ENCODE peak calls at places on chromosomes 11 and 22, in four cellular contexts. M is psoas muscle, V is adrenal gland, R is suprapubic skin. B is an unnamed sample.

GRCh38 chr11:5336331-5336730 is 7.0 kb downstream of the OR51B5 start:
- DNase-seq in V (no peak), R (no peak), M (no peak), B (no peak)

GRCh38 chr11:76233936-76234703 is 27.8 kb upstream of the WNT11 start:
- DNase-seq in R (peak; percentile 86), V (peak; percentile 54), M (peak; percentile 82), B (peak; percentile 52)

GRCh38 chr11:82814379-82814778 is 80.7 kb upstream of the FAM181B start:
- DNase-seq in R (no peak), V (no peak), M (no peak), B (no peak)

GRCh38 chr11:126797801-126798200 is 202.8 kb downstream of the KIRREL3 start:
- DNase-seq in V (no peak), R (no peak), M (no peak), B (no peak)

GRCh38 chr11:127804775-127805446 is 782.4 kb downstream of the ETS1 start:
- DNase-seq in R (no peak), M (no peak), V (no peak), B (no peak)

GRCh38 chr11:17770917-17771316 is 36.3 kb downstream of the KCNC1 start:
- DNase-seq in M (no peak), V (no peak), R (no peak), B (no peak)

GRCh38 chr11:61378713-61379313 is 13.6 kb upstream of the TMEM216 start:
- DNase-seq in R (no peak), V (peak; percentile 73), M (no peak), B (no peak)

GRCh38 chr22:30607939-30608338 is 965 bp downstream of the TCN2 start:
- DNase-seq in R (no peak), M (peak; percentile 41), V (no peak), B (no peak)

GRCh38 chr22:39182478-39183030 is 30.1 kb upstream of the CBX7 start:
- DNase-seq in M (no peak), R (no peak), V (no peak), B (no peak)

GRCh38 chr22:49393526-49393925 is 434.1 kb downstream of the BRD1 start:
- DNase-seq in R (peak; percentile 11), M (no peak), V (no peak), B (no peak)

GRCh38 chr11:69674267-69674885 is 777 bp downstream of the LTO1 start:
- DNase-seq in V (peak; percentile 73), M (peak; percentile 64), R (no peak), B (no peak)

GRCh38 chr11:70531281-70532065 is 133.1 kb downstream of the CTTN start:
- DNase-seq in V (no peak), M (peak; percentile 37), R (no peak), B (peak; percentile 46)

GRCh38 chr11:130611791-130612251 is 163.4 kb downstream of the ADAMTS15 start:
- DNase-seq in R (no peak), V (no peak), M (no peak), B (no peak)

GRCh38 chr11:73240190-73240781 is 22.2 kb downstream of the P2RY2 start:
- DNase-seq in R (peak; percentile 59), M (peak; percentile 91), V (peak; percentile 70), B (peak; percentile 39)

GRCh38 chr22:50469377-50470305 is 5.2 kb downstream of the SBF1 start:
- DNase-seq in M (peak; percentile 76), R (no peak), V (peak; percentile 38), B (no peak)
- H3K4me1 ChIP-seq in M (peaks cover 50% of the 10 kb centered on the region), R (peaks cover 55% of the 10 kb centered on the region), V (peaks cover 30% of the 10 kb centered on the region), B (peaks cover 8% of the 10 kb centered on the region)

GRCh38 chr11:44346983-44347382 is 37.0 kb upstream of the ALX4 start:
- DNase-seq in M (no peak), R (no peak), V (no peak), B (no peak)
- H3K27me3 ChIP-seq in M (peaks cover 4% of the 10 kb centered on the region), R (peaks cover 8% of the 10 kb centered on the region), V (no peaks in the 10 kb centered on the region), B (no peaks in the 10 kb centered on the region)

GRCh38 chr11:93922830-93923229 is 72.4 kb upstream of the VSTM5 start:
- DNase-seq in V (no peak), R (no peak), M (no peak), B (no peak)

GRCh38 chr11:93917673-93918072 is 67.3 kb upstream of the VSTM5 start:
- DNase-seq in V (no peak), M (no peak), R (no peak), B (no peak)

GRCh38 chr11:93921695-93922468 is 71.5 kb upstream of the VSTM5 start:
- DNase-seq in R (no peak), M (no peak), V (peak; percentile 55), B (no peak)
- TF ChIP-seq CTCF in R (no peak), M (peak; percentile 5), V (peak; percentile 69), B (peak; percentile 55)

DNA sequence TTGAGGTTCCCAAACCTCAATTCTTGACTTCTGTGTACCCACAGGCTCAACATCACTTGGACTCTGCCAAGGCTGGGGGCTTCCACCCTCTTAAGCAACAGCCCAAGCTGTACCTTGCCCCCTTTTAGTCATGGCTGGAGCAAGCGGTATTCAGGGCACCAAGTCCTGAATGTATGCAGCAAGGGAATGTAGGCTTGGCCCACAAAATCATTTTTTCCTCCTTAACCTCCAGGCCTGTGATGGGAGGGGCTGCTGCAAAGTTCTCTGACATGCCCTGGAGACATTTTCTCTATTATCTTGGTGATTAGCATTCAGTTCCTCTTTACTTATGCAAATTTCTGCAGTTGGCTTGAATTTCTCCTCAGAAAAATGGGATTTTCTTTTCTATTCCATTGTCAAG is 4.9 kb upstream of the OR5L1 start:
- DNase-seq in R (no peak), M (no peak), V (no peak), B (no peak)
- H3K4me1 ChIP-seq in R (no peaks in the 10 kb centered on the region), M (no peaks in the 10 kb centered on the region), V (no peaks in the 10 kb centered on the region), B (no peaks in the 10 kb centered on the region)

GRCh38 chr11:313304-313786 is 495 bp upstream of the IFITM1 start:
- DNase-seq in R (peak; percentile 62), M (peak; percentile 48), V (no peak), B (peak; percentile 56)
- H3K27me3 ChIP-seq in R (no peaks in the 10 kb centered on the region), M (peaks cover 5% of the 10 kb centered on the region), V (peaks cover 16% of the 10 kb centered on the region), B (no peaks in the 10 kb centered on the region)

DNA sequence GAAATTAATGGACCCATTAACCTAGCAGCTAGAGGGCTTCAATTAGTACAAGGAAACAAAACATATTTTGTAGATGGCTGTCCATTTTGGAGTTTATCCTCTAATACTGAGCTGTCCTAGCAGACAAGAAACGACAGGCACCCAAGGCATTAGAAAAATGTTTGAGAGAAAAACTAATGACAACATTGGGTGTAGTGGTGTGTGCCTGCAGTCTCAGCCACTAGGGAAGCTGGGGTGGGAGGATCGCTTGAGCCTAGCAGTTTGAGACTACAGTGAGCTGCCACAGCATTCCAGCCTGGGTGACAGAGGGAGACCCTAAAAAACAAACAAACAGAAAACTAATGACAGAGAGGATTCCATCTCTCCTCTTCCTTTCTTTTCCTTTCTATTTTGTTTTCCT is 1.5 kb downstream of the A4GALT start:
- DNase-seq in R (no peak), V (no peak), M (no peak), B (no peak)
- TF ChIP-seq CTCF in R (no peak), V (no peak), M (peak; percentile 10), B (no peak)

GRCh38 chr11:86517557-86517956 is 142.9 kb downstream of the CCDC81 start:
- DNase-seq in R (no peak), M (no peak), V (no peak), B (no peak)

GRCh38 chr11:86513138-86513537 is 138.5 kb downstream of the CCDC81 start:
- DNase-seq in V (no peak), M (no peak), R (no peak), B (no peak)

GRCh38 chr11:86513746-86514373 is 139.2 kb downstream of the CCDC81 start:
- DNase-seq in V (no peak), R (no peak), M (no peak), B (no peak)

GRCh38 chr11:86514453-86514852 is 139.8 kb downstream of the CCDC81 start:
- DNase-seq in V (no peak), R (no peak), M (no peak), B (no peak)

GRCh38 chr11:86515297-86516094 is 140.8 kb downstream of the CCDC81 start:
- DNase-seq in V (peak; percentile 54), M (no peak), R (no peak), B (no peak)
- H3K4me1 ChIP-seq in V (peaks cover 7% of the 10 kb centered on the region), M (peaks cover 16% of the 10 kb centered on the region), R (peaks cover 26% of the 10 kb centered on the region), B (no peaks in the 10 kb centered on the region)

B was measured in right lobe of liver.